ENCODE peak calls at places on chromosomes 13 and 19, in seven cellular contexts. R, G, Q, Z, C, P and B are unnamed samples.

GRCh38 chr19:54893406-54893805 is 12.5 kb upstream of the NCR1 start:
- DNase-seq in C (no peak), G (no peak), Q (no peak), R (no peak), Z (no peak), P (no peak), B (no peak)

GRCh38 chr13:25135896-25136295 is 36.2 kb downstream of the AMER2 start:
- DNase-seq in P (no peak), G (peak; percentile 21), Q (no peak), C (no peak), R (no peak), Z (no peak), B (no peak)

GRCh38 chr13:79128158-79128557 is 277.9 kb downstream of the RBM26 start:
- DNase-seq in C (no peak), P (no peak), G (no peak), Z (no peak), Q (peak; percentile 68), R (peak; percentile 13), B (no peak)

GRCh38 chr13:84126671-84127171 is 244.4 kb upstream of the SLITRK1 start:
- DNase-seq in G (no peak), Z (no peak), R (no peak), P (no peak), Q (no peak), C (no peak), B (no peak)

GRCh38 chr19:50565984-50566903 is 2.0 kb downstream of the LRRC4B start:
- DNase-seq in G (no peak), Q (no peak), Z (no peak), P (no peak), R (no peak), C (no peak), B (no peak)

GRCh38 chr19:8208119-8208709 is 956 bp upstream of the CERS4 start:
- DNase-seq in Q (peak; percentile 6), Z (no peak), G (no peak), C (no peak), R (no peak), P (no peak), B (no peak)

GRCh38 chr13:48232420-48233096 is 448 bp upstream of the ITM2B start:
- DNase-seq in R (peak; percentile 31), C (no peak), G (peak; percentile 37), Q (no peak), P (no peak), Z (peak; percentile 5), B (no peak)

GRCh38 chr13:109818891-109819290 is 32.5 kb upstream of the IRS2 start:
- DNase-seq in R (peak; percentile 45), G (no peak), Z (no peak), P (no peak), Q (peak; percentile 27), C (no peak), B (no peak)

GRCh38 chr13:26220575-26220974 is 1.5 kb downstream of the RNF6 start:
- DNase-seq in G (no peak), P (no peak), R (peak; percentile 53), Q (peak; percentile 27), C (no peak), Z (no peak), B (no peak)

GRCh38 chr13:34162545-34162936 is 344.6 kb downstream of the RFC3 start:
- DNase-seq in Z (no peak), C (no peak), Q (peak; percentile 27), G (no peak), R (peak; percentile 80), P (no peak), B (no peak)

GRCh38 chr13:34627905-34628682 is 314.0 kb upstream of the NBEA start:
- DNase-seq in G (no peak), Z (no peak), R (no peak), C (no peak), P (no peak), Q (no peak), B (no peak)

GRCh38 chr19:11848594-11849263 is at the start of gene ZNF439:
- DNase-seq in G (peak; percentile 96), R (peak; percentile 91), Q (peak; percentile 83), Z (peak; percentile 78), C (peak; percentile 43), P (peak; percentile 26), B (peak; percentile 11)

GRCh38 chr13:112106467-112107141 is 39.7 kb downstream of the SOX1 start:
- DNase-seq in P (peak; percentile 59), R (no peak), G (no peak), Z (no peak), Q (no peak), C (no peak), B (no peak)

GRCh38 chr13:111961236-111961635 is 105.7 kb upstream of the SOX1 start:
- DNase-seq in Z (no peak), P (no peak), G (no peak), Q (no peak), R (no peak), C (no peak), B (no peak)

GRCh38 chr13:100881291-100881864 is 206.8 kb upstream of the TMTC4 start:
- DNase-seq in R (peak; percentile 18), P (no peak), G (no peak), Z (no peak), Q (no peak), C (no peak), B (no peak)

GRCh38 chr19:13983213-13983889 is 22.8 kb downstream of the RFX1 start:
- DNase-seq in G (no peak), P (no peak), Q (no peak), C (no peak), Z (no peak), R (no peak), B (no peak)

GRCh38 chr13:65499251-65499650 is 1730.9 kb downstream of the PCDH9 start:
- DNase-seq in C (no peak), R (peak; percentile 20), Z (no peak), Q (no peak), G (no peak), P (no peak), B (no peak)

GRCh38 chr13:29507356-29507755 is 88.1 kb downstream of the SLC7A1 start:
- DNase-seq in C (no peak), Q (no peak), P (no peak), R (no peak), Z (peak; percentile 70), G (peak; percentile 24), B (no peak)

GRCh38 chr13:114005206-114005720 is 31.4 kb upstream of the C13orf46 start:
- DNase-seq in G (no peak), Z (no peak), Q (no peak), C (no peak), R (no peak), P (no peak), B (no peak)

GRCh38 chr13:29154390-29154789 is 334.3 kb downstream of the MTUS2 start:
- DNase-seq in G (no peak), R (no peak), Z (no peak), P (no peak), Q (no peak), C (no peak), B (no peak)

GRCh38 chr19:50451223-50451534 is 18.5 kb downstream of the MYBPC2 start:
- DNase-seq in Z (no peak), P (no peak), R (no peak), G (no peak), C (no peak), Q (no peak), B (no peak)

GRCh38 chr19:46736544-46737274 is 9.1 kb upstream of the FKRP start:
- DNase-seq in R (peak; percentile 55), Q (peak; percentile 33), P (no peak), G (no peak), C (no peak), Z (no peak), B (no peak)

GRCh38 chr13:33875658-33876401 is 57.9 kb downstream of the RFC3 start:
- DNase-seq in Q (no peak), P (no peak), R (no peak), Z (no peak), C (no peak), G (no peak), B (no peak)

GRCh38 chr13:39415403-39415802 is 187.6 kb downstream of the LHFPL6 start:
- DNase-seq in Q (peak; percentile 77), C (no peak), P (no peak), G (peak; percentile 39), R (peak; percentile 65), Z (no peak), B (no peak)

GRCh38 chr19:40799558-40800338 is 757 bp downstream of the EGLN2 start:
- DNase-seq in P (no peak), Q (peak; percentile 46), G (no peak), R (peak; percentile 50), C (no peak), Z (no peak), B (no peak)

GRCh38 chr19:7521551-7522071 is 813 bp upstream of the MCOLN1 start:
- DNase-seq in R (no peak), C (no peak), Z (no peak), G (no peak), P (no peak), Q (no peak), B (no peak)

GRCh38 chr19:49881186-49881585 is 3.7 kb downstream of the TBC1D17 start:
- DNase-seq in G (no peak), Q (no peak), Z (no peak), P (no peak), C (no peak), R (no peak), B (no peak)

GRCh38 chr19:4365791-4366665 is 22.7 kb downstream of the MPND start:
- DNase-seq in Q (no peak), G (no peak), Z (no peak), R (no peak), C (no peak), P (no peak), B (no peak)

GRCh38 chr13:101875717-101876393 is 423.4 kb downstream of the ITGBL1 start:
- DNase-seq in Q (peak; percentile 3), Z (peak; percentile 38), C (no peak), R (peak; percentile 20), P (no peak), G (no peak), B (no peak)

GRCh38 chr13:30094015-30094533 is 213.3 kb downstream of the KATNAL1 start:
- DNase-seq in R (no peak), C (no peak), Q (no peak), P (no peak), Z (no peak), G (no peak), B (no peak)

GRCh38 chr19:32234663-32235217 is 110.7 kb upstream of the ZNF507 start:
- DNase-seq in P (no peak), G (no peak), Z (no peak), C (no peak), R (no peak), Q (no peak), B (no peak)

GRCh38 chr19:5967994-5968430 is 9.9 kb downstream of the RANBP3 start:
- DNase-seq in Q (peak; percentile 90), G (peak; percentile 82), C (no peak), P (peak; percentile 67), R (peak; percentile 82), Z (peak; percentile 88), B (peak; percentile 61)

GRCh38 chr13:91894311-91894710 is 495.9 kb downstream of the GPC5 start:
- DNase-seq in G (no peak), Q (peak; percentile 42), R (no peak), C (no peak), P (no peak), Z (no peak), B (no peak)